ENCODE peak calls at places on chromosomes 1 and 21, in eight cellular contexts. P, Y, M, G, T, K, Z and X are unnamed samples.
A peak's percentile ranks its signal among the peaks of the same experiment; 100 is the strongest.

GRCh38 chr21:19607983-19608668 is 1204.5 kb upstream of the TMPRSS15 start:
- DNase-seq in P (peak; percentile 57), Z (no peak), T (peak; percentile 24), K (no peak), Y (no peak), M (peak; percentile 12), G (no peak), X (no peak)

GRCh38 chr1:98903726-98904125 is 100.9 kb downstream of the PLPPR5 start:
- DNase-seq in G (no peak), Y (no peak), T (no peak), Z (no peak), M (no peak), K (no peak), P (no peak), X (no peak)

GRCh38 chr1:109395602-109396512 is 1.9 kb downstream of the SORT1 start:
- DNase-seq in P (no peak), M (no peak), T (no peak), Z (no peak), K (no peak), Y (no peak), G (peak; percentile 31), X (peak; percentile 29)

GRCh38 chr1:17798799-17799382 is 43.8 kb downstream of the ACTL8 start:
- DNase-seq in M (no peak), T (no peak), P (no peak), Y (no peak), G (no peak), K (peak; percentile 43), Z (no peak), X (no peak)

GRCh38 chr1:151980287-151981177 is 13.1 kb downstream of the S100A10 start:
- DNase-seq in G (peak; percentile 36), T (peak; percentile 96), P (no peak), Z (no peak), M (no peak), K (peak; percentile 76), Y (no peak), X (no peak)

GRCh38 chr21:15409031-15409430 is 320.8 kb upstream of the USP25 start:
- DNase-seq in T (no peak), Y (no peak), K (no peak), P (no peak), M (no peak), G (no peak), Z (no peak), X (no peak)

GRCh38 chr1:50599546-50599945 is 176.3 kb upstream of the DMRTA2 start:
- DNase-seq in K (no peak), Y (no peak), P (no peak), G (no peak), M (no peak), Z (no peak), T (no peak), X (no peak)

GRCh38 chr1:42680921-42681683 is 1.1 kb upstream of the YBX1 start:
- DNase-seq in M (peak; percentile 78), K (no peak), P (peak; percentile 58), Z (no peak), Y (no peak), T (peak; percentile 34), G (peak; percentile 28), X (no peak)

GRCh38 chr1:29639741-29640427 is 403.6 kb downstream of the PTPRU start:
- DNase-seq in Y (no peak), P (no peak), M (no peak), T (peak; percentile 54), Z (peak; percentile 8), K (no peak), G (peak; percentile 51), X (peak; percentile 95)

GRCh38 chr1:15304708-15305326 is 57.8 kb downstream of the FHAD1 start:
- DNase-seq in G (peak; percentile 25), M (peak; percentile 64), K (no peak), Y (peak; percentile 59), T (peak; percentile 69), P (peak; percentile 69), Z (peak; percentile 40), X (no peak)

GRCh38 chr1:31182352-31182751 is 57.3 kb downstream of the NKAIN1 start:
- DNase-seq in Z (peak; percentile 62), T (peak; percentile 96), P (peak; percentile 81), K (peak; percentile 86), M (no peak), G (peak; percentile 93), Y (peak; percentile 17), X (peak; percentile 78)

GRCh38 chr1:8848663-8849386 is 29.7 kb downstream of the ENO1 start:
- DNase-seq in G (peak; percentile 83), Z (peak; percentile 74), K (peak; percentile 95), M (peak; percentile 98), P (peak; percentile 94), Y (peak; percentile 72), T (peak; percentile 95), X (peak; percentile 69)

GRCh38 chr1:186240436-186240835 is 134.6 kb downstream of the TPR start:
- DNase-seq in Z (no peak), P (no peak), M (no peak), T (no peak), Y (no peak), G (no peak), K (no peak), X (no peak)

GRCh38 chr1:156746716-156747631 is 4.5 kb downstream of the HDGF start:
- DNase-seq in M (peak; percentile 64), T (peak; percentile 93), K (peak; percentile 98), Z (peak; percentile 95), Y (no peak), G (peak; percentile 91), P (peak; percentile 69), X (no peak)